ENCODE peak calls at places on chromosome 22, in six cellular contexts. S, A, R, Z, B and D are unnamed samples.

GRCh38 chr22:32119568-32120235 is 39.4 kb downstream of the C22orf42 start:
- DNase-seq in S (no peak), A (no peak), R (no peak), Z (no peak), B (no peak), D (no peak)

GRCh38 chr22:48863965-48864538 is 963.6 kb downstream of the BRD1 start:
- DNase-seq in S (no peak), A (no peak), R (no peak), Z (no peak), B (no peak), D (no peak)

GRCh38 chr22:37187891-37188761 is at the start of gene C1QTNF6:
- DNase-seq in S (no peak), A (no peak), R (no peak), Z (no peak), B (peak; percentile 77), D (peak; percentile 58)

GRCh38 chr22:39097098-39098020 is at the start of gene APOBEC3H:
- DNase-seq in S (peak; percentile 69), A (no peak), R (no peak), Z (peak; percentile 9), B (no peak), D (no peak)

GRCh38 chr22:43275545-43275981 is 67.6 kb downstream of the SCUBE1 start:
- DNase-seq in S (no peak), A (no peak), R (no peak), Z (no peak), B (no peak), D (no peak)

GRCh38 chr22:17172172-17172833 is 13.2 kb upstream of the HDHD5 start:
- DNase-seq in S (no peak), A (no peak), R (no peak), Z (no peak), B (peak; percentile 34), D (peak; percentile 62)

GRCh38 chr22:37485714-37486223 is 415 bp downstream of the MFNG start:
- DNase-seq in S (peak; percentile 36), A (no peak), R (no peak), Z (peak; percentile 41), B (no peak), D (no peak)

GRCh38 chr22:22119003-22119402 is 125.6 kb upstream of the VPREB1 start:
- DNase-seq in S (no peak), A (no peak), R (no peak), Z (no peak), B (no peak), D (no peak)

GRCh38 chr22:45548991-45549736 is 46.5 kb downstream of the FBLN1 start:
- DNase-seq in S (no peak), A (no peak), R (no peak), Z (no peak), B (no peak), D (no peak)

GRCh38 chr22:25388866-25389540 is 169.6 kb downstream of the CRYBB2 start:
- DNase-seq in S (no peak), A (peak; percentile 15), R (no peak), Z (no peak), B (no peak), D (no peak)

GRCh38 chr22:26103023-26103422 is 66.2 kb upstream of the SEZ6L start:
- DNase-seq in S (no peak), A (no peak), R (no peak), Z (no peak), B (no peak), D (no peak)

GRCh38 chr22:38465673-38466490 is 2.0 kb upstream of the KDELR3 start:
- DNase-seq in S (no peak), A (no peak), R (no peak), Z (no peak), B (no peak), D (no peak)

GRCh38 chr22:36379593-36380361 is 8.0 kb downstream of the MYH9 start:
- DNase-seq in S (peak; percentile 40), A (no peak), R (no peak), Z (peak; percentile 52), B (no peak), D (no peak)

GRCh38 chr22:43474161-43475101 is 62.6 kb downstream of the MPPED1 start:
- DNase-seq in S (no peak), A (no peak), R (no peak), Z (no peak), B (no peak), D (peak; percentile 82)

GRCh38 chr22:30290318-30290678 is 993 bp upstream of the CASTOR1 start:
- DNase-seq in S (no peak), A (no peak), R (no peak), Z (no peak), B (no peak), D (no peak)